ENCODE peak calls at places on chromosome 1, in ten cellular contexts. N, H, J, Y, R, G, O, T, L and S are unnamed samples.
A peak's percentile ranks its signal among the peaks of the same experiment; 100 is the strongest.

GRCh38 chr1:165129568-165130164 is 226.8 kb downstream of the LMX1A start:
- DNase-seq in J (peak; percentile 35), N (no peak), T (no peak), R (peak; percentile 55), G (peak; percentile 43), L (peak; percentile 70), Y (peak; percentile 25), H (peak; percentile 94), O (peak; percentile 41), S (peak; percentile 42)

GRCh38 chr1:18890704-18891103 is 11.7 kb downstream of the ALDH4A1 start:
- DNase-seq in Y (no peak), T (peak; percentile 85), N (no peak), J (no peak), H (no peak), R (no peak), G (no peak), O (no peak), L (no peak), S (peak; percentile 26)

GRCh38 chr1:24745711-24746582 is 700 bp downstream of the CLIC4 start:
- DNase-seq in G (peak; percentile 67), O (peak; percentile 75), L (peak; percentile 70), R (peak; percentile 54), N (no peak), J (peak; percentile 38), H (peak; percentile 60), Y (no peak), T (peak; percentile 88), S (peak; percentile 88)

GRCh38 chr1:78070758-78071157 is 25.0 kb downstream of the GIPC2 start:
- DNase-seq in H (no peak), T (no peak), R (no peak), J (no peak), N (peak; percentile 47), G (no peak), Y (no peak), L (peak; percentile 50), O (no peak), S (peak; percentile 55)

GRCh38 chr1:37472994-37473393 is 1.4 kb upstream of the ZC3H12A start:
- DNase-seq in G (no peak), T (no peak), O (no peak), L (no peak), Y (no peak), N (no peak), R (no peak), H (no peak), J (no peak), S (no peak)

GRCh38 chr1:31224102-31224501 is 15.6 kb downstream of the NKAIN1 start:
- DNase-seq in J (no peak), L (no peak), G (no peak), N (no peak), O (no peak), R (peak; percentile 43), H (no peak), T (no peak), Y (no peak), S (no peak)

GRCh38 chr1:67827688-67828087 is 5.6 kb downstream of the GNG12 start:
- DNase-seq in T (no peak), O (no peak), L (no peak), J (no peak), N (no peak), Y (no peak), R (no peak), H (no peak), G (no peak), S (no peak)

GRCh38 chr1:105204836-105205371 is 1455.2 kb downstream of the AMY1C start:
- DNase-seq in J (no peak), N (no peak), L (no peak), G (no peak), T (no peak), R (no peak), O (no peak), H (peak; percentile 28), Y (no peak), S (no peak)

DNA sequence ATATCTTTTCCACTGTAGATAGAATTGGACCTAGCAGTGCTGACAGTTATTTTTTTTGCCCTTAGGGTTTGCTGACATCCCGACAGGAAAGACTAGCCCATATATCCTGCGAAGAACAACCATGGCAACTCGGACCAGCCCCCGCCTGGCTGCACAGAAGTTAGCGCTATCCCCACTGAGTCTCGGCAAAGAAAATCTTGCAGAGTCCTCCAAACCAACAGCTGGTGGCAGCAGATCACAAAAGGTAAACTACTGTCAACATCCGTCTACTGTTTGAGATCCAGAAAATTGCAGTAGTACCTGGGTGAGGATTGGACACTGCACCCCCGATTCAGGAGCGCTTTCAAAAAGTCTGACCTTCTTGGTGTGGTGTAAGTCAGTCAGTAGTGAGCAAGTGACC is 55.8 kb downstream of the CENPF start:
- DNase-seq in G (no peak), J (no peak), T (no peak), L (no peak), R (no peak), H (peak; percentile 14), O (no peak), N (no peak), Y (no peak), S (peak; percentile 48)
- TF ChIP-seq CTCF in G (no peak), J (no peak), T (no peak), L (peak; percentile 52), R (no peak), H (peak; percentile 45), O (peak; percentile 64), N (peak; percentile 63), Y (no peak), S (peak; percentile 47)

GRCh38 chr1:2493691-2494322 is 17.7 kb downstream of the PLCH2 start:
- DNase-seq in R (no peak), O (no peak), H (no peak), G (peak; percentile 52), J (no peak), Y (no peak), T (no peak), N (no peak), L (no peak), S (no peak)
- H3K4me3 ChIP-seq in R (no peak overlapping the region), O (no peak overlapping the region), H (no peak overlapping the region), G (no peak overlapping the region), J (no peak overlapping the region), Y (no peak overlapping the region), T (no peak overlapping the region), N (no peak overlapping the region), L (no peak overlapping the region), S (no peak overlapping the region)

GRCh38 chr1:174077755-174078490 is 55.8 kb upstream of the RC3H1 start:
- DNase-seq in H (peak; percentile 64), Y (no peak), T (no peak), N (no peak), J (no peak), L (no peak), R (no peak), O (no peak), G (no peak), S (no peak)

GRCh38 chr1:174072546-174072945 is 50.4 kb upstream of the RC3H1 start:
- DNase-seq in G (no peak), H (no peak), Y (no peak), O (no peak), T (no peak), J (no peak), N (no peak), L (no peak), R (no peak), S (no peak)

GRCh38 chr1:174070614-174071013 is 48.5 kb upstream of the RC3H1 start:
- DNase-seq in O (no peak), N (no peak), Y (no peak), H (no peak), G (no peak), R (no peak), J (no peak), T (no peak), L (no peak), S (no peak)

GRCh38 chr1:174075245-174075692 is 53.1 kb upstream of the RC3H1 start:
- DNase-seq in L (no peak), T (no peak), G (no peak), H (no peak), J (no peak), O (no peak), R (no peak), N (no peak), Y (no peak), S (no peak)

DNA sequence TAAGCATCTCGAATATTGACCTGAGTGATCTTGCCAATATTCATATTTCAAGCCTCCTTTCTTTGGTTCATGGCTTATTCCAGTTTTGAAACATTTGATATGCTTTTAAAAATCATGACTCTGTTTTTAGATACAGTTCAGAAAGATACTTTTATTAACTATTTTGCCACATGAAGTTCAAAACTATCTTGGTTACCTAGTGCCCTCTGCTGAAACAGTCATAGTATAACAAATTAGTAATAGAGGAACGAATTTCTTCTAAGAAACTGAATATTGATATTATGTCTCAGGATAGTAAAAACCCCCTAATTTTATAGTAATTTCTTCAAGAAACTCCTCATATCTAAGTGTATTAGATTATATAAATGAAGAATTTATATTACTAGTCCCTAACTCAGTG is 52.6 kb upstream of the RC3H1 start:
- DNase-seq in H (no peak), T (no peak), G (peak; percentile 36), R (no peak), O (peak; percentile 30), L (no peak), J (no peak), Y (no peak), N (no peak), S (peak; percentile 59)
- TF ChIP-seq CTCF in H (no peak), T (peak; percentile 21), G (peak; percentile 85), R (peak; percentile 21), O (peak; percentile 77), L (peak; percentile 55), J (peak; percentile 50), Y (peak; percentile 30), N (peak; percentile 52), S (peak; percentile 44)

GRCh38 chr1:228735871-228736586 is 750 bp downstream of the RHOU start:
- DNase-seq in Y (peak; percentile 33), H (peak; percentile 74), N (no peak), G (no peak), L (peak; percentile 77), R (peak; percentile 72), J (peak; percentile 56), O (no peak), T (peak; percentile 72), S (peak; percentile 55)

GRCh38 chr1:228737613-228738012 is 2.3 kb downstream of the RHOU start:
- DNase-seq in R (no peak), N (no peak), L (peak; percentile 57), G (no peak), T (no peak), H (no peak), O (no peak), Y (no peak), J (no peak), S (peak; percentile 16)

GRCh38 chr1:228734881-228735801 is at the start of gene RHOU:
- DNase-seq in N (no peak), T (peak; percentile 88), L (peak; percentile 79), Y (peak; percentile 81), J (peak; percentile 83), H (peak; percentile 67), O (peak; percentile 95), R (peak; percentile 76), G (no peak), S (peak; percentile 72)

GRCh38 chr1:228739826-228740225 is 4.5 kb downstream of the RHOU start:
- DNase-seq in N (no peak), Y (no peak), L (no peak), H (no peak), J (no peak), R (no peak), G (no peak), O (no peak), T (no peak), S (no peak)

DNA sequence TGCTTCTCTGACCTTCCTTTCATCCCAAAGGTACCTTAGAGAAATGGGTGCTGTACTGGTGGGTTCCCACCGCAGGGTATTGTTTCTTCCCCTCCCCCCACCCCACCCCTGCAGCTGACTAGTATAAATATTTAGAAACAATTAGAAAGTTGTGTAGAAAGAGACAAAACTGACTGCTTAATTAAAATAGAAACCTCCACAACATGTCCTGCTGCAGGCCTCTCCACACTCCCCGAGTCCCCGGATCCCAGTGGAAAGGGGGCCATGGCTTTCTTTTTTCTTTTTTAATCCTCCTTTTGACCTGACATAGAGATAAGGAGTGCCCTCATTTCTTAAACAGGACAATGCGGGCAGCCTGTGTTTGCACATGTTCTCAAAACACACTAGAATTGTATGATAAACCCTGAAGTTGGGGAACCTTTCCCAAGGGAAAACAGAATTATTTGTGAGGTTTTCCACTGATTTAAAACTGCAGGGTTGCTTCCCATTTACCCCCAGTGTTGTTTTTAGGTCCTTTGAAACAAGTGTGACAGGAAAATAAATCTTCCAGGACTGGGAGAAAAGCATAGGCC is 1.7 kb downstream of the RHOU start:
- DNase-seq in N (no peak), L (no peak), Y (no peak), H (no peak), J (no peak), R (no peak), G (no peak), O (no peak), T (no peak), S (no peak)
- H3K4me3 ChIP-seq in N (no peak overlapping the region), L (peak overlapping the region; percentile 75), Y (peak overlapping the region; percentile 81), H (peak overlapping the region; percentile 73), J (peak overlapping the region; percentile 89), R (peak overlapping the region; percentile 80), G (no peak overlapping the region), O (no peak overlapping the region), T (peak overlapping the region; percentile 97), S (peak overlapping the region; percentile 88)